ENCODE peak calls at places on chromosomes 2 and 18, in seven cellular contexts. W is H1, H is mesenchymal stem cell, A is H9, B is mesendoderm, U is neuronal stem cell, N is trophoblast cell. G is an unnamed sample.
A peak's percentile ranks its signal among the peaks of the same experiment; 100 is the strongest.

GRCh38 chr18:33440384-33441043 is at the start of gene CCDC178:
- DNase-seq in A (peak; percentile 72), W (peak; percentile 84), H (peak; percentile 66), U (peak; percentile 55), B (peak; percentile 74), N (no peak), G (peak; percentile 4)

GRCh38 chr18:2976218-2976617 is 36.7 kb downstream of the LPIN2 start:
- DNase-seq in N (no peak), H (no peak), U (no peak), B (no peak), W (no peak), A (no peak), G (no peak)

GRCh38 chr2:15767679-15768078 is 172.7 kb upstream of the MYCN start:
- DNase-seq in B (no peak), H (no peak), W (no peak), A (no peak), U (no peak), N (no peak), G (no peak)

GRCh38 chr2:219959471-219959870 is 332.0 kb downstream of the SLC4A3 start:
- DNase-seq in W (no peak), B (no peak), H (no peak), N (peak; percentile 80), A (no peak), U (no peak), G (peak; percentile 72)

GRCh38 chr2:195562624-195563566 is 94.1 kb upstream of the SLC39A10 start:
- DNase-seq in B (no peak), A (no peak), N (no peak), U (no peak), W (no peak), H (peak; percentile 12), G (peak; percentile 42)

GRCh38 chr2:158723921-158724802 is 71.0 kb upstream of the DAPL1 start:
- DNase-seq in U (no peak), B (peak; percentile 72), N (no peak), H (peak; percentile 75), W (peak; percentile 75), A (peak; percentile 82), G (no peak)

GRCh38 chr2:75186829-75187228 is 12.5 kb downstream of the TACR1 start:
- DNase-seq in A (no peak), H (no peak), N (no peak), W (no peak), U (no peak), B (no peak), G (no peak)

GRCh38 chr2:61109291-61109690 is 43.6 kb downstream of the SANBR start:
- DNase-seq in N (no peak), W (no peak), H (no peak), B (no peak), A (no peak), U (no peak), G (no peak)

DNA sequence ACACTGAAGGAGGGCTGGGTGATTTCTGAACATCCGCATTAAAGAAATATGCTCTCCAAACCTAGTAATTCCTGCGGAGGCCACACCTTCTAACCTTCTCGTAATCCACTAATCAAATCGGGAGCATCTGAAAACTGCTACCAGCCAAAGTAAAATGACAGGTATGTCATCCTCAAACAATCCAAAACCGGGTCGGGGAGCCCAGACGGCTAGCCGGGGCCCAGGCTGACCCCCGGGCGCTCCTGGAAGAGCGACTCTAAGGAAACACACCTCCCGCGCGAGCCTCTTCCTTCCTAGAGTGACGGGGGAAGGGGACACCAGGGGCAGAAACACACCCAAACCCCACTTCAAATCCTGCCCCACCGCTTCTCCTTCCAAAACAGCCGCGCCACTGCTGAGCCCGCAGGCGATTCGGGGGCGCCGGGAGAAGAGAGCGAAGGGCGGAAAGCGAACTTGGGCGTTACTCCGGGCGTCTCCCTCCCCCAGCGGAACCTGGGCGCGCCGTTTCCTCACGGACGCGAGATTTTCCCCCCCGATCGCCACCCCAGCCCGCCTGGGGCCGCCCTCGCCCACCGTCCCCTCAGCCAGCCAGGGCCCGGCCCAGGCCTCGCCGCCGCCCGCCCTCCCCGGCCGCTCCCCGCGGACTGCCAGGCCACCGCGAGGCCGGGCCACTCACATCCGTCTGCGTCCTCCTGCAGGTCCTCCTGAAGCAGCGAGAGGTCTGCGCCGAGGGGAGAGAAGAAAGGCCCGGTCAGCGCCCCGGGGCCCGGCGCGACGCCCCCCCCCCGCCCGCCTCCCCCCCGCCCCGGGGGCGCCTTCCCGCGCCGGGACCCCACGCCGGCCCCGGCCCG is 584 bp downstream of the PPP4R1 start:
- DNase-seq in H (peak; percentile 70), U (peak; percentile 37), N (peak; percentile 42), W (peak; percentile 70), B (peak; percentile 79), A (peak; percentile 64), G (peak; percentile 27)
- H3K23ac ChIP-seq in H (peak overlapping the region; percentile 93), U (peak overlapping the region; percentile 90), N (no peak overlapping the region), W (no peak overlapping the region), B (peak overlapping the region; percentile 69), A (no peak overlapping the region), G (peak overlapping the region; percentile 75)

DNA sequence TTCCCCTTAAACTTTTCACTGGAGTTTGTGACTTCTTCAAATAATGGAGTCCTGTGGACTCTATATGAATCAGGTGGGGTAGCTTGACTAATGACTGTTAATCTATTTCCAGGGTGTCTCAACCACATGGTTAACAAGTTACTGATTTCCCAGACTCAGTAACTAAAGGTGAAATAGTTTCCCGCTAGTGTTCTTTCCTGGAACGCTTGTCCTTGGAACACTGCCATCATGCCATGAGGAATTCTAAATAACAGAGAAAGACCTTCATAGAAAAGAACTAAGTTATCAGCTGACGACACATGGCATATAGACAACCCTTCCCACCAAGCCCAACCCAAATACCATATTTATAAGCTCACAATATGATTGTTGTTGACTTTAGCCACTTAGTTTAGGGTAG is 1027.9 kb upstream of the FAM98A start:
- DNase-seq in W (no peak), H (no peak), U (no peak), B (no peak), A (no peak), N (no peak), G (no peak)
- H3K23ac ChIP-seq in W (no peak overlapping the region), H (no peak overlapping the region), U (no peak overlapping the region), B (no peak overlapping the region), A (no peak overlapping the region), N (no peak overlapping the region), G (no peak overlapping the region)

GRCh38 chr2:12317853-12318426 is 398.8 kb upstream of the TRIB2 start:
- DNase-seq in A (no peak), U (no peak), H (peak; percentile 93), B (no peak), W (no peak), N (peak; percentile 69), G (peak; percentile 96)

GRCh38 chr2:12318427-12319057 is 398.2 kb upstream of the TRIB2 start:
- DNase-seq in U (no peak), H (peak; percentile 86), N (peak; percentile 81), B (no peak), A (no peak), W (no peak), G (peak; percentile 52)

GRCh38 chr2:12321017-12321641 is 395.6 kb upstream of the TRIB2 start:
- DNase-seq in A (no peak), N (peak; percentile 52), B (peak; percentile 30), U (no peak), W (no peak), H (peak; percentile 90), G (peak; percentile 98)

GRCh38 chr2:12321886-12322285 is 394.9 kb upstream of the TRIB2 start:
- DNase-seq in U (no peak), W (no peak), B (no peak), N (no peak), H (peak; percentile 26), A (no peak), G (peak; percentile 31)

GRCh38 chr2:12320027-12320734 is 396.6 kb upstream of the TRIB2 start:
- DNase-seq in N (no peak), B (no peak), U (no peak), W (no peak), H (peak; percentile 86), A (no peak), G (peak; percentile 48)
- H3K23ac ChIP-seq in N (no peak overlapping the region), B (no peak overlapping the region), U (no peak overlapping the region), W (no peak overlapping the region), H (no peak overlapping the region), A (no peak overlapping the region), G (no peak overlapping the region)

DNA sequence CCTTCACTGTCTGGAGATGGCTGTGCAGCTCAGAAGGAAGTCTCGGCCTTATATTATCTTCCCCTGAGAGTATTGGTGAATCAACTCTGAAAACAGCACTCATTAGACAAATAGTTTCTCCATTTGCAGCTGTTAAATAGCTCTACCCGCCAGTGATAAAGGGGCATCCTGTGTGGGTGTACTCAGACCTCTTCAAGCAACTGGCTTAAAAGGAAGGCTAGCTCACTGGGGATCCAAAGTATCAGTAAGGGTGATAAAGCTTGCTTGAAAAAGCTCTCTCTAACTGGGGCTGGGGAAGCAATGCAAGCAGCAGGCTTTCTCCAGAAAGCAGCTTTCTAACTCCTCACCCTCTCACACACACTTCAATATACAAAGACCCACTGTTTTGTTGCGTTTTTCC is 64.9 kb upstream of the PSMD14 start:
- DNase-seq in N (no peak), B (peak; percentile 61), H (no peak), U (no peak), W (no peak), A (no peak), G (no peak)
- H3K23ac ChIP-seq in N (no peak overlapping the region), B (no peak overlapping the region), H (no peak overlapping the region), U (no peak overlapping the region), W (no peak overlapping the region), A (no peak overlapping the region), G (no peak overlapping the region)

DNA sequence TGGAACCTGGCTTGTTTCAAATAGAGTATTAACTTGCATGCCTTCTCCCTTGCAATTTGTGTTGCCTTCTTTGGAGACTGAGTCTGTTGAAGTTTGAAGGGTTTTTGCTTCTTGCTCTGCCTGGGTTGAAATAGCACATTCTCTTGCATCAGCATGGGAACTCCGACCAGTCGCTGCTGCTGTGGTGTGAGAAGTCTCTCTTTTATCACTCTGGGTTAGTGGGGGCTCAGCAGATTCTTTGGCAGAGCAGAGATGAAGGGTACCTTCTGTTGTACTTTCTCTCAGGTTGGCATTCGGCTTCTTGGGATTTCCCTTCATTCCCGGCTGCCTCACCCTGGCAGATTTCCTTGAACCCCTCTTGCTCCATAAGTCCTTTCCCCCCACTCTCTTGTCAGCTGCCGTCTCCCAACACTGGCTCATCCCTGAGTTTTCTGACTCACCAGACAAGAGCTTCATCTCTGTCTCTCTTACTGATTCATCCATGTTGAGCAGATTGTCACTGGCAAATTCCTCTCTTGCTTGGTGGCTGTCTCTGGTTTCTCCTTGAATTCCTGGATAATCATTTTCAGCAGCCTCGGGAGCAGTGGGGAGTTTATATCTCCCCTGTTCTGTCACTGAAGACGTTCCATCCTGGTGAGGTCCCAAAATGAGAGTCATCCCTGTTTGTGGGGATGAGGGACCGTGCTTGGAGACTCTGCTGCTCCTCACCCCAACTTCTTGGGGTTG is 49.9 kb downstream of the ALPK2 start:
- DNase-seq in H (peak; percentile 94), W (no peak), B (peak; percentile 79), N (peak; percentile 44), A (no peak), U (no peak), G (peak; percentile 88)
- H3K23ac ChIP-seq in H (no peak overlapping the region), W (no peak overlapping the region), B (no peak overlapping the region), N (no peak overlapping the region), A (no peak overlapping the region), U (no peak overlapping the region), G (peak overlapping the region; percentile 99)

G was measured in IMR-90.